ENCODE peak calls at places on chromosomes 16 and 17, in ten cellular contexts. One of them, this sample, is unnamed.

GRCh38 chr17:4357671-4358070 is 8.8 kb downstream of the UBE2G1 start:
- DNase-seq in AG10803: no peak
- DNase-seq in uterus: no peak
- DNase-seq in AG09309: no peak
- DNase-seq in left ventricle myocardium inferior: no peak
- DNase-seq in choroid plexus epithelial cell: no peak
- DNase-seq in BJ: no peak
- DNase-seq in left lung: no peak
- DNase-seq in stomach: no peak
- DNase-seq in GM12865: no peak
- DNase-seq in this sample: no peak

GRCh38 chr17:60103957-60104356 is 25.2 kb upstream of the HEATR6 start:
- DNase-seq in GM12865: no peak
- DNase-seq in left lung: no peak
- DNase-seq in uterus: no peak
- DNase-seq in BJ: no peak
- DNase-seq in left ventricle myocardium inferior: no peak
- DNase-seq in AG10803: peak
- DNase-seq in choroid plexus epithelial cell: no peak
- DNase-seq in AG09309: no peak
- DNase-seq in stomach: no peak
- DNase-seq in this sample: no peak

GRCh38 chr17:77045441-77046041 is 95.2 kb upstream of the SEC14L1 start:
- DNase-seq in AG09309: peak
- DNase-seq in GM12865: no peak
- DNase-seq in uterus: no peak
- DNase-seq in stomach: no peak
- DNase-seq in choroid plexus epithelial cell: peak
- DNase-seq in left lung: no peak
- DNase-seq in left ventricle myocardium inferior: no peak
- DNase-seq in AG10803: peak
- DNase-seq in BJ: no peak
- DNase-seq in this sample: peak

GRCh38 chr17:28527859-28528258 is 21.7 kb downstream of the FOXN1 start:
- DNase-seq in AG09309: no peak
- DNase-seq in uterus: no peak
- DNase-seq in left lung: peak
- DNase-seq in stomach: peak
- DNase-seq in AG10803: no peak
- DNase-seq in choroid plexus epithelial cell: no peak
- DNase-seq in BJ: no peak
- DNase-seq in left ventricle myocardium inferior: no peak
- DNase-seq in GM12865: no peak
- DNase-seq in this sample: no peak

GRCh38 chr17:73623247-73623646 is 21.0 kb downstream of the SDK2 start:
- DNase-seq in AG10803: no peak
- DNase-seq in uterus: no peak
- DNase-seq in BJ: no peak
- DNase-seq in GM12865: no peak
- DNase-seq in left lung: no peak
- DNase-seq in choroid plexus epithelial cell: no peak
- DNase-seq in stomach: no peak
- DNase-seq in left ventricle myocardium inferior: no peak
- DNase-seq in AG09309: no peak
- DNase-seq in this sample: no peak

GRCh38 chr17:78935419-78936323 is 10.5 kb upstream of the TIMP2 start:
- DNase-seq in choroid plexus epithelial cell: peak
- DNase-seq in GM12865: no peak
- DNase-seq in stomach: peak
- DNase-seq in AG10803: peak
- DNase-seq in AG09309: peak
- DNase-seq in left ventricle myocardium inferior: peak
- DNase-seq in left lung: peak
- DNase-seq in uterus: peak
- DNase-seq in BJ: peak
- DNase-seq in this sample: peak

GRCh38 chr16:2810651-2811050 is 6.4 kb upstream of the PRSS21 start:
- DNase-seq in AG10803: no peak
- DNase-seq in BJ: no peak
- DNase-seq in choroid plexus epithelial cell: no peak
- DNase-seq in AG09309: no peak
- DNase-seq in uterus: no peak
- DNase-seq in left ventricle myocardium inferior: no peak
- DNase-seq in stomach: no peak
- DNase-seq in left lung: no peak
- DNase-seq in GM12865: no peak
- DNase-seq in this sample: no peak

GRCh38 chr17:66538776-66539175 is 236.4 kb downstream of the PRKCA start:
- DNase-seq in GM12865: no peak
- DNase-seq in AG10803: no peak
- DNase-seq in choroid plexus epithelial cell: no peak
- DNase-seq in AG09309: no peak
- DNase-seq in left ventricle myocardium inferior: no peak
- DNase-seq in left lung: no peak
- DNase-seq in stomach: no peak
- DNase-seq in uterus: no peak
- DNase-seq in BJ: no peak
- DNase-seq in this sample: no peak

GRCh38 chr17:82204831-82205719 is 7.6 kb downstream of the CCDC57 start:
- DNase-seq in left ventricle myocardium inferior: no peak
- DNase-seq in AG09309: no peak
- DNase-seq in choroid plexus epithelial cell: peak
- DNase-seq in uterus: no peak
- DNase-seq in left lung: no peak
- DNase-seq in GM12865: no peak
- DNase-seq in stomach: no peak
- DNase-seq in AG10803: peak
- DNase-seq in BJ: no peak
- DNase-seq in this sample: peak

DNA sequence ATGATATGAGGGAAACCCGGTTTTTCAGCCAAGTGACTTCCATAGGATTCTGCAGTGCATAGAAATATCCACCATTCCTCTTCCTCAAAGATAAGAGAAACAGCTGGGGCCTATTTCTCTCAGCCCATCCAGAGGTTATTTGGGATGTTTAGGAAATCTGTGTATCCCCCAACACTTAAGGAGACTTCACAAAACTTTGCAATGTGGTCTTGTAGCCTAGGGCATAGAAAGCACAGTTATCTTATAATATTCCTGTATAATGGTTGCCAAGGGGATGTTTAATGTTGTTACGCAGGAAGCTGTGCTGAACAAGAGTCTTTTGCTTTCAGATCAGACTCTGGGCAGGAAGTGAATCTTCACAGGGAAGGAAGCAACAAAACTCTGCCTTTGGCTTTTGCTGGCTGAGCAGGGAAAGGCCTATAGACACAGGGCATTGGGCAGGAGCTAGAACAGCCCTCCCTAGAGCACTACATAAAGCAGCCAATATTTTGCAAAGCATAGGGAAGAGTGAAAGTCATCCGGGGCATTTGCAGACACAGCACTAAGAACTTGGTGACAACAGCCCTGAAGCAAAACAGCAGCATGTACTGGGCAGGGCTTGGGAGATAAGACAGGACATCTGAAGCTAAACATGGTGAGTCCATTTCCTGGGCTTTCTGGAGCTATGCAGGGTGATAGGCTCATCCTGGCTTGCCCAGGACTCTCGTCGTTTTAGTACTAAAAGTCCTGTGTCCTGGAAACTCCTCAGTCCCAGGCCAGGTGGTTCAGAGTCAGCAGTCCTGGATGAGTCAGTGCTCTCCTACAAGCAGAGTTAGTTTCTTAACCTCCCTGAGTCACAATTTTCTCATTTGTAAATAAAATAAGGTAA is 18.7 kb upstream of the BEAN1 start:
- DNase-seq in left ventricle myocardium inferior: peak
- DNase-seq in GM12865: no peak
- DNase-seq in stomach: no peak
- DNase-seq in AG09309: no peak
- DNase-seq in AG10803: peak
- DNase-seq in choroid plexus epithelial cell: peak
- DNase-seq in left lung: no peak
- DNase-seq in BJ: no peak
- DNase-seq in uterus: no peak
- DNase-seq in this sample: peak
- H3K4me3 ChIP-seq in left ventricle myocardium inferior: peak
- H3K4me3 ChIP-seq in GM12865: no peak
- H3K4me3 ChIP-seq in stomach: no peak
- H3K4me3 ChIP-seq in AG09309: no peak
- H3K4me3 ChIP-seq in AG10803: no peak
- H3K4me3 ChIP-seq in choroid plexus epithelial cell: peak
- H3K4me3 ChIP-seq in left lung: no peak
- H3K4me3 ChIP-seq in BJ: no peak
- H3K4me3 ChIP-seq in uterus: no peak
- H3K4me3 ChIP-seq in this sample: peak

DNA sequence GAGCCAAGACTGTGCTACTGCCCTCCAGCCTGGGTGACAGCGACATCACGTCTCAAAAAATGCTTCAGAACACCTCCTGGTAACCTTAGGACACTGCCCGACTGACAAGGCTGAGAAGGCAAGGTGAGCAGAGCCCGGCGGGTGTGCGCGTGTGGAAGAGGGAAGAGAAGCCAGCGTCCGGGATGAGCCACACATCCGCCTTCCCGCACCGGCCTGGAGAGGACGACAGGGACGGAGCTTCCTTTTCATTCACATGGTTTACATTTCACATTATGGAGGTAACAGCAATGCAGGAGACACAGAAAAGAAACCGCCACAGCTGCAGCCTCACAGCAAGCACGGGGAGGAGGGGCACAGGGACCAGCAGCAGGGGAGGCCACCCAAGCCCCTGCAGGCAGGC is 16.5 kb downstream of the HAGH start:
- DNase-seq in stomach: no peak
- DNase-seq in left lung: no peak
- DNase-seq in BJ: no peak
- DNase-seq in choroid plexus epithelial cell: no peak
- DNase-seq in GM12865: no peak
- DNase-seq in left ventricle myocardium inferior: no peak
- DNase-seq in AG10803: no peak
- DNase-seq in AG09309: no peak
- DNase-seq in uterus: no peak
- DNase-seq in this sample: no peak
- TF ChIP-seq CTCF in stomach: no peak
- TF ChIP-seq CTCF in left lung: no peak
- TF ChIP-seq CTCF in BJ: no peak
- TF ChIP-seq CTCF in choroid plexus epithelial cell: no peak
- TF ChIP-seq CTCF in GM12865: no peak
- TF ChIP-seq CTCF in left ventricle myocardium inferior: no peak
- TF ChIP-seq CTCF in AG10803: no peak
- TF ChIP-seq CTCF in AG09309: no peak
- TF ChIP-seq CTCF in uterus: no peak
- TF ChIP-seq CTCF in this sample: no peak

GRCh38 chr17:1998426-1998784 is 26.7 kb downstream of the RTN4RL1 start:
- DNase-seq in AG10803: peak
- DNase-seq in BJ: no peak
- DNase-seq in GM12865: no peak
- DNase-seq in stomach: no peak
- DNase-seq in left ventricle myocardium inferior: no peak
- DNase-seq in left lung: no peak
- DNase-seq in choroid plexus epithelial cell: no peak
- DNase-seq in uterus: no peak
- DNase-seq in AG09309: no peak
- DNase-seq in this sample: no peak
- H3K4me3 ChIP-seq in AG10803: no peak
- H3K4me3 ChIP-seq in BJ: no peak
- H3K4me3 ChIP-seq in GM12865: no peak
- H3K4me3 ChIP-seq in stomach: peak
- H3K4me3 ChIP-seq in left ventricle myocardium inferior: peak
- H3K4me3 ChIP-seq in left lung: peak
- H3K4me3 ChIP-seq in choroid plexus epithelial cell: peak
- H3K4me3 ChIP-seq in uterus: peak
- H3K4me3 ChIP-seq in AG09309: no peak
- H3K4me3 ChIP-seq in this sample: peak

GRCh38 chr17:61575983-61576382 is 15.0 kb downstream of the NACA2 start:
- DNase-seq in BJ: no peak
- DNase-seq in GM12865: no peak
- DNase-seq in left ventricle myocardium inferior: no peak
- DNase-seq in AG09309: no peak
- DNase-seq in AG10803: no peak
- DNase-seq in uterus: no peak
- DNase-seq in choroid plexus epithelial cell: no peak
- DNase-seq in left lung: no peak
- DNase-seq in stomach: no peak
- DNase-seq in this sample: no peak

GRCh38 chr17:61578645-61579044 is 12.4 kb downstream of the NACA2 start:
- DNase-seq in BJ: no peak
- DNase-seq in choroid plexus epithelial cell: no peak
- DNase-seq in GM12865: no peak
- DNase-seq in stomach: no peak
- DNase-seq in uterus: no peak
- DNase-seq in left lung: no peak
- DNase-seq in AG10803: no peak
- DNase-seq in left ventricle myocardium inferior: no peak
- DNase-seq in AG09309: no peak
- DNase-seq in this sample: no peak

GRCh38 chr17:61575352-61575975 is 15.6 kb downstream of the NACA2 start:
- DNase-seq in AG10803: no peak
- DNase-seq in GM12865: no peak
- DNase-seq in BJ: no peak
- DNase-seq in stomach: no peak
- DNase-seq in uterus: no peak
- DNase-seq in left lung: no peak
- DNase-seq in choroid plexus epithelial cell: no peak
- DNase-seq in left ventricle myocardium inferior: no peak
- DNase-seq in AG09309: no peak
- DNase-seq in this sample: no peak

GRCh38 chr17:61571624-61572023 is 19.4 kb downstream of the NACA2 start:
- DNase-seq in left lung: no peak
- DNase-seq in AG09309: no peak
- DNase-seq in AG10803: no peak
- DNase-seq in choroid plexus epithelial cell: no peak
- DNase-seq in GM12865: no peak
- DNase-seq in BJ: no peak
- DNase-seq in uterus: no peak
- DNase-seq in stomach: no peak
- DNase-seq in left ventricle myocardium inferior: no peak
- DNase-seq in this sample: no peak

DNA sequence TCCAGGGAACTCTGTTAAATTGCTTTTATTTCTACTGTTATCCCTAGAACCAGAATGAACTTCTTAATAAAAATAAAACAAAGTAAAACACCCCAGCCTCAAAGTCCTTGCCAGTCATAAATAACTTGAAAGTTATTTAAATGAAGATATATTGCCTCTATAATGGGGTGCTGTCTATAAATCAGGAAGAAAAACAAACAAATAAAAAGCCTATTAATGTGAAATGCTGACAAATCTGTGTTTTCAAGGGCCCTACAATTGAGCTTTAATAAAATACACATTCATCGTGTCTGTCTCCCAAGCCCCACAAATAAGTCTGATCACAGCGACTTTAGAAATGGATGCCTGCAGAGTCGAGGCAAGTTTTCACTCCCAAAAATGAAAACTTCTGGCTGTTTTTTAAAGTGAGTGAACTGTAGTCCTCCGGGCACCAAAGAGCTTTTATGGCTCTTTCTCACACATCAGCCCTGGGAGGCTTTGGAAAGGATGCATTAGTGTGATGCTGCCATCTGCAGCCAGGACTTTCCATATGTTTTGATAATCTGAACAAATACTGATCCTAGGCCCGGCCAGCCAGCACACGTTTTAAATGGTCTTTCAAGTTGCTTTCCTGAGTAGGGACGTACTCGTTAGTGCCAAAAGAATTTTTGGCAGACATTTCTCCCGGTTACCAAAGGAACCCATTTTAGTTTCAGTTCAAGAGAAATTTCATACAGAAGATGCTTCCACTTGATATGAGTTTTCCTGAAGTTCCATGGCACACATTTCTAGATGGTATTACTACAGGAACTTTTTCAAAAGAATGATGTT is 16.3 kb downstream of the NACA2 start:
- DNase-seq in uterus: no peak
- DNase-seq in GM12865: peak
- DNase-seq in choroid plexus epithelial cell: peak
- DNase-seq in AG10803: peak
- DNase-seq in stomach: no peak
- DNase-seq in left ventricle myocardium inferior: no peak
- DNase-seq in left lung: no peak
- DNase-seq in AG09309: no peak
- DNase-seq in BJ: no peak
- DNase-seq in this sample: no peak
- TF ChIP-seq CTCF in uterus: no peak
- TF ChIP-seq CTCF in GM12865: no peak
- TF ChIP-seq CTCF in choroid plexus epithelial cell: peak
- TF ChIP-seq CTCF in AG10803: peak
- TF ChIP-seq CTCF in stomach: no peak
- TF ChIP-seq CTCF in left ventricle myocardium inferior: peak
- TF ChIP-seq CTCF in left lung: no peak
- TF ChIP-seq CTCF in AG09309: peak
- TF ChIP-seq CTCF in BJ: peak
- TF ChIP-seq CTCF in this sample: peak

This sample was measured in retinal pigment epithelial cell.